ENCODE peak calls at places on chromosomes 6 and 20, in nine cellular contexts. Y is cerebellar cortex; I is CD8-positive, alpha-beta memory T cell; A is stimulated activated CD8-positive, alpha-beta memory T cell treated with anti-CD3 and anti-CD28 coated beads, Interleukin-4, amount 100 ng/mL, for 4 hours; K is HCT116; L is AG04450; G is ovary; V is NCI-H1436; P is GM18507. Z is an unnamed sample.

GRCh38 chr6:112912351-112913101 is 565.4 kb downstream of the RFPL4B start:
- DNase-seq in Y (no peak), I (no peak), A (no peak), K (no peak), L (no peak), G (no peak), V (no peak), P (no peak), Z (no peak)

GRCh38 chr6:38262041-38262440 is 377.7 kb downstream of the BTBD9 start:
- DNase-seq in Y (no peak), I (no peak), A (no peak), K (no peak), L (peak), G (no peak), V (no peak), P (no peak), Z (no peak)

GRCh38 chr6:141562181-141562800 is 570.4 kb upstream of the GJE1 start:
- DNase-seq in Y (peak), I (no peak), A (no peak), K (no peak), L (no peak), G (peak), V (no peak), P (no peak), Z (no peak)

GRCh38 chr20:22773326-22773725 is 189.0 kb upstream of the FOXA2 start:
- DNase-seq in Y (no peak), I (no peak), A (no peak), K (no peak), L (no peak), G (no peak), V (no peak), P (no peak), Z (no peak)

GRCh38 chr20:1341561-1342265 is 12.8 kb upstream of the SDCBP2 start:
- DNase-seq in Y (no peak), I (no peak), A (no peak), K (no peak), L (no peak), G (no peak), V (no peak), P (no peak), Z (no peak)

GRCh38 chr6:26331809-26332226 is 33.2 kb upstream of the BTN3A2 start:
- DNase-seq in Y (peak), I (peak), A (no peak), K (no peak), L (no peak), G (no peak), V (no peak), P (no peak), Z (no peak)

GRCh38 chr6:144055121-144055931 is 40.0 kb downstream of the SF3B5 start:
- DNase-seq in Y (no peak), I (peak), A (peak), K (no peak), L (no peak), G (no peak), V (no peak), P (no peak), Z (no peak)

GRCh38 chr6:28866342-28867077 is 57.3 kb downstream of the TRIM27 start:
- DNase-seq in Y (peak), I (peak), A (peak), K (no peak), L (no peak), G (peak), V (peak), P (no peak), Z (peak)

GRCh38 chr6:170263410-170263809 is 27.5 kb downstream of the DLL1 start:
- DNase-seq in Y (no peak), I (no peak), A (no peak), K (no peak), L (no peak), G (no peak), V (no peak), P (no peak), Z (no peak)

GRCh38 chr20:50292324-50293243 is 102.0 kb downstream of the CEBPB start:
- DNase-seq in Y (no peak), I (no peak), A (no peak), K (no peak), L (peak), G (peak), V (no peak), P (no peak), Z (no peak)

GRCh38 chr6:138406443-138406842 is 2.4 kb downstream of the HEBP2 start:
- DNase-seq in Y (no peak), I (no peak), A (no peak), K (no peak), L (no peak), G (no peak), V (no peak), P (no peak), Z (no peak)

GRCh38 chr20:2228926-2229325 is 66.9 kb upstream of the TGM3 start:
- DNase-seq in Y (no peak), I (no peak), A (no peak), K (no peak), L (no peak), G (no peak), V (no peak), P (no peak), Z (no peak)

GRCh38 chr20:728022-728944 is 40.0 kb downstream of the SLC52A3 start:
- DNase-seq in Y (peak), I (no peak), A (peak), K (no peak), L (no peak), G (no peak), V (peak), P (peak), Z (no peak)

GRCh38 chr6:136437246-136437645 is 113.0 kb downstream of the MAP7 start:
- DNase-seq in Y (no peak), I (no peak), A (no peak), K (no peak), L (no peak), G (no peak), V (no peak), P (no peak), Z (no peak)

GRCh38 chr20:18663932-18664331 is 76.1 kb downstream of the DTD1 start:
- DNase-seq in Y (no peak), I (no peak), A (no peak), K (no peak), L (no peak), G (no peak), V (no peak), P (no peak), Z (no peak)